ENCODE peak calls at places on chromosomes 5 and 9, in five cellular contexts. Z is tibial nerve; C is suprapubic skin; J is CD8-positive, alpha-beta T cell; A is body of pancreas. F is an unnamed sample.

GRCh38 chr5:79420248-79420647 is 93.7 kb downstream of the HOMER1 start:
- DNase-seq in Z (no peak), C (no peak), J (no peak), A (no peak), F (no peak)

GRCh38 chr5:171893290-171893890 is 107.8 kb downstream of the SMIM23 start:
- DNase-seq in Z (no peak), C (no peak), J (no peak), A (no peak), F (no peak)

GRCh38 chr5:68395844-68396523 is 180.4 kb downstream of the PIK3R1 start:
- DNase-seq in Z (no peak), C (no peak), J (no peak), A (peak; percentile 38), F (no peak)

GRCh38 chr9:137217276-137218211 is 4.5 kb downstream of the RNF208 start:
- DNase-seq in Z (peak; percentile 43), C (no peak), J (no peak), A (peak; percentile 88), F (peak; percentile 69)

GRCh38 chr9:115604831-115605483 is 487.0 kb upstream of the TNC start:
- DNase-seq in Z (no peak), C (no peak), J (no peak), A (no peak), F (no peak)

GRCh38 chr5:148583421-148583965 is 70.8 kb downstream of the HTR4 start:
- DNase-seq in Z (no peak), C (no peak), J (no peak), A (no peak), F (no peak)

GRCh38 chr5:36599986-36600779 is 6.2 kb upstream of the SLC1A3 start:
- DNase-seq in Z (no peak), C (no peak), J (no peak), A (no peak), F (no peak)

GRCh38 chr5:88886756-88887741 is 4.1 kb upstream of the MEF2C start:
- DNase-seq in Z (no peak), C (no peak), J (no peak), A (no peak), F (no peak)

GRCh38 chr5:57931807-57932206 is 449.2 kb upstream of the ACTBL2 start:
- DNase-seq in Z (no peak), C (no peak), J (no peak), A (no peak), F (no peak)

GRCh38 chr5:172107606-172108005 is 80.4 kb downstream of the STK10 start:
- DNase-seq in Z (no peak), C (no peak), J (no peak), A (no peak), F (no peak)

GRCh38 chr9:114452219-114453169 is 52.8 kb downstream of the WHRN start:
- DNase-seq in Z (no peak), C (no peak), J (peak; percentile 7), A (no peak), F (no peak)

GRCh38 chr5:145101246-145101645 is 733.9 kb downstream of the PRELID2 start:
- DNase-seq in Z (no peak), C (no peak), J (no peak), A (no peak), F (no peak)

GRCh38 chr5:34684281-34684979 is 28.3 kb downstream of the RAI14 start:
- DNase-seq in Z (no peak), C (no peak), J (no peak), A (no peak), F (no peak)

GRCh38 chr5:74257645-74258328 is 382.7 kb downstream of the ENC1 start:
- DNase-seq in Z (peak; percentile 68), C (peak; percentile 87), J (no peak), A (peak; percentile 49), F (peak; percentile 72)

GRCh38 chr9:84857224-84857623 is 187.7 kb downstream of the NTRK2 start:
- DNase-seq in Z (peak; percentile 12), C (no peak), J (no peak), A (no peak), F (no peak)

GRCh38 chr9:69758001-69758730 is 1.6 kb downstream of the PTAR1 start:
- DNase-seq in Z (no peak), C (no peak), J (no peak), A (no peak), F (no peak)

GRCh38 chr5:136012041-136012804 is 16.6 kb upstream of the TGFBI start:
- DNase-seq in Z (no peak), C (no peak), J (no peak), A (no peak), F (no peak)

GRCh38 chr9:108709922-108710321 is 145.9 kb downstream of the ACTL7B start:
- DNase-seq in Z (no peak), C (no peak), J (no peak), A (no peak), F (no peak)

GRCh38 chr5:13218518-13218917 is 726.0 kb downstream of the DNAH5 start:
- DNase-seq in Z (no peak), C (no peak), J (no peak), A (no peak), F (no peak)

GRCh38 chr5:142327111-142327842 is 2.5 kb upstream of the SPRY4 start:
- DNase-seq in Z (no peak), C (peak; percentile 53), J (no peak), A (no peak), F (no peak)

GRCh38 chr9:16262467-16263261 is 607.8 kb downstream of the BNC2 start:
- DNase-seq in Z (no peak), C (no peak), J (no peak), A (no peak), F (no peak)

GRCh38 chr5:99019812-99020697 is 91.2 kb upstream of the CHD1 start:
- DNase-seq in Z (no peak), C (no peak), J (no peak), A (no peak), F (no peak)

GRCh38 chr5:126846344-126846743 is 69.4 kb downstream of the LMNB1 start:
- DNase-seq in Z (no peak), C (no peak), J (no peak), A (no peak), F (no peak)

GRCh38 chr9:15357050-15357653 is 50.1 kb upstream of the TTC39B start:
- DNase-seq in Z (no peak), C (no peak), J (peak; percentile 20), A (no peak), F (no peak)

GRCh38 chr5:171739246-171739645 is 46.4 kb upstream of the SMIM23 start:
- DNase-seq in Z (no peak), C (no peak), J (no peak), A (no peak), F (no peak)

DNA sequence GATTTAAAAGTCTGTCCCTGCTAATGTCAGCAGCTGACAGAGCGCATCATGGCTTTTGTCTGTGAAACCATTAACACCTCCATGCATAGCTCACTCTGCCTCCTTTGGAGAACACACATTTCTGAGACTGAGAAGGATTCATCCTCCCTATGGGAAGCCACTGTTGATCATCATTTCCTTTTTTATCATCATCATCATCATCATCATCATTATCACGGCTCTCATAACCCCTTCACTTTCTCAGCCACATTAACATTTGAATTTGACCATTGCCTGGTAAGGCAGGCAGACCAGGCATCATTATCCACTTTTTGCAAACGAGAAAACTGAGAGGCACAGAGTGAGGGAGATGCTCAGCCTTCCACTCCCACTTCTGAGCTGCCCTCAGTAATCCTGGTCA is 67.7 kb upstream of the SAP30L start:
- DNase-seq in Z (no peak), C (no peak), J (no peak), A (no peak), F (no peak)
- H3K36me3 ChIP-seq in Z (no peaks in the 10 kb centered on the region), C (peaks cover 19% of the 10 kb centered on the region), J (peaks cover 6% of the 10 kb centered on the region), A (no peaks in the 10 kb centered on the region), F (peaks cover 8% of the 10 kb centered on the region)

DNA sequence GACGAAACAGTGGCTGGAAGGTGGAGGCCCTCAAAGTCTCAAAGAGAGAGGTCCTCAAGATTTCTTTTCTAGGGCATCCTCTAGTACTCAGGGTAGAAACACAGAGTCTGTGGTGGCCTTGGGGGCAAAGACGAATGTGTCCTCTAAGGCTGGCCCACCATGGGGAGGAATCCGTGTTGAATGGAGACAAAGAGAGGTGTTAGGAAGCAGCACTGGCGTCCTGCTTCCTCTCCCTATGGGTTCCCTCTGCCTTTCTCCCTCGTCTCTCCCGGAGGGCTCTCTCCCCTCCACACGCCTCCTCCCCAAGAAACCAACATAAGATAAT is 333.7 kb downstream of the CWC27 start:
- DNase-seq in Z (no peak), C (no peak), J (no peak), A (no peak), F (no peak)
- H3K27ac ChIP-seq in Z (peak overlapping the region; percentile 83), C (peak overlapping the region; percentile 79), J (no peak overlapping the region), A (peak overlapping the region; percentile 71), F (peak overlapping the region; percentile 74)

GRCh38 chr9:6927838-6928237 is 170.1 kb downstream of the KDM4C start:
- DNase-seq in Z (no peak), C (no peak), J (no peak), A (no peak), F (no peak)

GRCh38 chr9:6928863-6929262 is 171.1 kb downstream of the KDM4C start:
- DNase-seq in Z (no peak), C (no peak), J (no peak), A (no peak), F (no peak)

GRCh38 chr9:6929428-6929827 is 171.7 kb downstream of the KDM4C start:
- DNase-seq in Z (no peak), C (no peak), J (no peak), A (no peak), F (no peak)

GRCh38 chr9:6930827-6931226 is 173.1 kb downstream of the KDM4C start:
- DNase-seq in Z (no peak), C (no peak), J (no peak), A (no peak), F (no peak)

GRCh38 chr9:6931913-6932312 is 174.1 kb downstream of the KDM4C start:
- DNase-seq in Z (no peak), C (no peak), J (no peak), A (peak; percentile 38), F (peak; percentile 64)
- H3K27me3 ChIP-seq in Z (no peaks in the 10 kb centered on the region), C (no peaks in the 10 kb centered on the region), J (no peaks in the 10 kb centered on the region), A (no peaks in the 10 kb centered on the region), F (no peaks in the 10 kb centered on the region)

GRCh38 chr9:128823903-128824406 is 5.6 kb downstream of the SPOUT1 start:
- DNase-seq in Z (no peak), C (no peak), J (no peak), A (no peak), F (peak; percentile 44)

GRCh38 chr9:128824911-128825310 is 4.7 kb downstream of the SPOUT1 start:
- DNase-seq in Z (no peak), C (no peak), J (no peak), A (no peak), F (peak; percentile 52)

GRCh38 chr9:128828267-128828666 is 1.3 kb downstream of the SPOUT1 start:
- DNase-seq in Z (no peak), C (no peak), J (no peak), A (no peak), F (no peak)

GRCh38 chr9:128823362-128823902 is 5.1 kb downstream of the ENDOG start:
- DNase-seq in Z (no peak), C (no peak), J (no peak), A (no peak), F (no peak)

DNA sequence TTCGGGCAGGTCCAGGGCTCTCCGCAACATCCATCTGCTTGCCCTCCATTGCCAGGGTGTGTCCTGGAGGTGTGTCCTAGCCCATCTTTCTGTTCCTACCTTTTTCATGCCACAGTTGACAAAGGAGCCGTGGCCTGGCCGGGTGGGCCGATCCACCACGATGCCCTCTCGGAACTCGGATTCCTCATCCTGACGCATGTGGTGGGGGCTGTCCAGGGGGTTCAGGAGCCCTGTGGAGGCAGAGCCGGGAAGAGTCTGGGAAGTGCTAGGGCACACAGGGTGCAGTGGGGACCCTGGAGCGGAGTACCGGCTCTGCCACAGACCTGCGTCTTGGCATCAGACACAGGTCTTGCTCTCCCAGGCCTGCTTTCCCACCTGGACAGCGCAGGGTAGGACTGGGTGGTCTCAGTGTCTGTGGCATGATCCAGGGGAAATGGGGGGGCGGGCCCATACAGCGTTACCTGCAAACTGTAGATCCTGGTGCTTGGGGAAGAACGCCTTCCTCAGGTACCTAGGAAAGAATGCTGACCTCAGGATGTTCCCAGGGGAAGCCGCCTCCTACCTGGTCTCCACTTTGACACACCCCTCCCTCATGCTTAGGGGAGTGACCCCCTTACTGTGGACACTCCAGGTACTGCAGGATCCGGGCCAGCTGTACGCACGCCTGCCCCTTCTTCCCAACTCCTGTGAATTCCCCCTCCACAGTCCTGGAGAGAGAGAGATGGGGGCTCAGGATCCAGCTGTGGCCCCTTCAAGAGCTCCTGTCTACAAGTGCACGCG is 3.5 kb downstream of the SPOUT1 start:
- DNase-seq in Z (no peak), C (no peak), J (no peak), A (no peak), F (no peak)
- H3K36me3 ChIP-seq in Z (no peaks in the 10 kb centered on the region), C (peaks cover 62% of the 10 kb centered on the region), J (peaks cover 23% of the 10 kb centered on the region), A (no peaks in the 10 kb centered on the region), F (peaks cover 65% of the 10 kb centered on the region)